ENCODE peak calls at places on chromosomes 13 and 19, in six cellular contexts. B, Z, E, H, V and J are unnamed samples.

GRCh38 chr19:39247701-39248664 is 673 bp downstream of the IFNL4 start:
- DNase-seq in B (no peak), Z (no peak), E (no peak), H (peak), V (no peak), J (no peak)

GRCh38 chr19:8489591-8490394 is 12.6 kb downstream of the PRAM1 start:
- DNase-seq in B (no peak), Z (no peak), E (no peak), H (no peak), V (no peak), J (no peak)

GRCh38 chr13:28494537-28494860 is 429 bp downstream of the FLT1 start:
- DNase-seq in B (no peak), Z (no peak), E (no peak), H (peak), V (no peak), J (no peak)

GRCh38 chr13:21478881-21479808 is 20.0 kb upstream of the ZDHHC20 start:
- DNase-seq in B (no peak), Z (peak), E (no peak), H (peak), V (peak), J (peak)

GRCh38 chr13:47409778-47410177 is 512.9 kb upstream of the HTR2A start:
- DNase-seq in B (no peak), Z (no peak), E (no peak), H (no peak), V (no peak), J (no peak)

GRCh38 chr13:99191336-99191899 is 9.2 kb upstream of the UBAC2 start:
- DNase-seq in B (no peak), Z (no peak), E (no peak), H (no peak), V (no peak), J (no peak)

GRCh38 chr13:26604784-26605183 is 47.3 kb downstream of the WASF3 start:
- DNase-seq in B (no peak), Z (no peak), E (no peak), H (no peak), V (no peak), J (peak)

GRCh38 chr19:47713046-47714021 is at the start of gene EHD2:
- DNase-seq in B (peak), Z (no peak), E (peak), H (peak), V (peak), J (peak)

GRCh38 chr19:13104848-13105646 is 2.4 kb upstream of the LYL1 start:
- DNase-seq in B (no peak), Z (no peak), E (no peak), H (no peak), V (no peak), J (no peak)

GRCh38 chr19:14570864-14571527 is 870 bp downstream of the NDUFB7 start:
- DNase-seq in B (no peak), Z (no peak), E (no peak), H (no peak), V (no peak), J (no peak)

GRCh38 chr13:73288596-73288995 is 229.8 kb downstream of the KLF5 start:
- DNase-seq in B (no peak), Z (no peak), E (no peak), H (no peak), V (no peak), J (no peak)

GRCh38 chr19:23766951-23767350 is 8.3 kb upstream of the ZNF681 start:
- DNase-seq in B (no peak), Z (no peak), E (no peak), H (no peak), V (no peak), J (no peak)

GRCh38 chr19:45952691-45953505 is 20.8 kb downstream of the NOVA2 start:
- DNase-seq in B (peak), Z (no peak), E (no peak), H (no peak), V (no peak), J (peak)

GRCh38 chr19:7823902-7824301 is 6.1 kb upstream of the EVI5L start:
- DNase-seq in B (no peak), Z (no peak), E (no peak), H (no peak), V (no peak), J (no peak)

GRCh38 chr13:36736119-36736726 is 62.4 kb downstream of the SERTM1 start:
- DNase-seq in B (peak), Z (peak), E (peak), H (peak), V (peak), J (peak)

GRCh38 chr13:77732287-77732686 is 34.8 kb downstream of the SLAIN1 start:
- DNase-seq in B (no peak), Z (no peak), E (no peak), H (no peak), V (no peak), J (no peak)

GRCh38 chr13:77563110-77563509 is 27.6 kb downstream of the SCEL start:
- DNase-seq in B (no peak), Z (no peak), E (no peak), H (peak), V (peak), J (no peak)

GRCh38 chr19:51090471-51090870 is 7.8 kb upstream of the KLK14 start:
- DNase-seq in B (no peak), Z (no peak), E (no peak), H (no peak), V (no peak), J (no peak)

GRCh38 chr13:68439821-68440220 is 1209.7 kb upstream of the PCDH9 start:
- DNase-seq in B (no peak), Z (no peak), E (peak), H (no peak), V (no peak), J (no peak)

GRCh38 chr13:94249512-94249911 is 230.0 kb downstream of the DCT start:
- DNase-seq in B (no peak), Z (no peak), E (peak), H (no peak), V (no peak), J (no peak)

GRCh38 chr13:50670847-50671542 is 172.5 kb downstream of the DLEU7 start:
- DNase-seq in B (no peak), Z (no peak), E (no peak), H (peak), V (no peak), J (no peak)

GRCh38 chr19:34972163-34972705 is 8.2 kb upstream of the ZNF792 start:
- DNase-seq in B (no peak), Z (no peak), E (no peak), H (no peak), V (no peak), J (no peak)

GRCh38 chr13:109755997-109756396 is 30.4 kb downstream of the IRS2 start:
- DNase-seq in B (no peak), Z (no peak), E (no peak), H (no peak), V (no peak), J (no peak)